ENCODE peak calls at places on chromosomes 4 and X, in four cellular contexts. One of them, this sample, is unnamed.

GRCh38 chrX:71637848-71638247 is 19.5 kb upstream of the CXCR3 start:
- DNase-seq in HFFc6: peak
- DNase-seq in AG04449: no peak
- DNase-seq in CD8-positive, alpha-beta T cell: no peak
- DNase-seq in this sample: no peak

GRCh38 chr4:37938208-37938607 is 22.0 kb upstream of the PTTG2 start:
- DNase-seq in HFFc6: no peak
- DNase-seq in AG04449: no peak
- DNase-seq in CD8-positive, alpha-beta T cell: no peak
- DNase-seq in this sample: no peak

GRCh38 chrX:140712413-140713173 is 3.0 kb downstream of the LINC00632 start:
- DNase-seq in HFFc6: peak
- DNase-seq in AG04449: no peak
- DNase-seq in CD8-positive, alpha-beta T cell: peak
- DNase-seq in this sample: no peak

GRCh38 chr4:120524237-120524636 is 398.3 kb downstream of the PRDM5 start:
- DNase-seq in HFFc6: no peak
- DNase-seq in AG04449: no peak
- DNase-seq in CD8-positive, alpha-beta T cell: no peak
- DNase-seq in this sample: no peak

GRCh38 chr4:41406051-41406516 is 131.9 kb upstream of the LIMCH1 start:
- DNase-seq in HFFc6: no peak
- DNase-seq in AG04449: no peak
- DNase-seq in CD8-positive, alpha-beta T cell: no peak
- DNase-seq in this sample: no peak

GRCh38 chr4:185119927-185120630 is 23.0 kb upstream of the SLC25A4 start:
- DNase-seq in HFFc6: no peak
- DNase-seq in AG04449: no peak
- DNase-seq in CD8-positive, alpha-beta T cell: no peak
- DNase-seq in this sample: no peak

GRCh38 chrX:119790977-119791436 is 423 bp downstream of the RPL39 start:
- DNase-seq in HFFc6: peak
- DNase-seq in AG04449: no peak
- DNase-seq in CD8-positive, alpha-beta T cell: peak
- DNase-seq in this sample: no peak

GRCh38 chr4:47239649-47240048 is 208.3 kb downstream of the GABRB1 start:
- DNase-seq in HFFc6: no peak
- DNase-seq in AG04449: no peak
- DNase-seq in CD8-positive, alpha-beta T cell: no peak
- DNase-seq in this sample: no peak

GRCh38 chr4:108700358-108700757 is 50.0 kb downstream of the OSTC start:
- DNase-seq in HFFc6: peak
- DNase-seq in AG04449: peak
- DNase-seq in CD8-positive, alpha-beta T cell: no peak
- DNase-seq in this sample: no peak

GRCh38 chrX:132810964-132811712 is 147.3 kb downstream of the HS6ST2 start:
- DNase-seq in HFFc6: no peak
- DNase-seq in AG04449: no peak
- DNase-seq in CD8-positive, alpha-beta T cell: no peak
- DNase-seq in this sample: no peak

GRCh38 chr4:88382621-88383020 is 4.0 kb downstream of the HERC6 start:
- DNase-seq in HFFc6: no peak
- DNase-seq in AG04449: no peak
- DNase-seq in CD8-positive, alpha-beta T cell: peak
- DNase-seq in this sample: no peak

GRCh38 chrX:138917781-138918180 is 206.3 kb upstream of the FGF13 start:
- DNase-seq in HFFc6: no peak
- DNase-seq in AG04449: no peak
- DNase-seq in CD8-positive, alpha-beta T cell: no peak
- DNase-seq in this sample: no peak

GRCh38 chr4:180141734-180142133 is 2101.5 kb upstream of the TENM3 start:
- DNase-seq in HFFc6: no peak
- DNase-seq in AG04449: no peak
- DNase-seq in CD8-positive, alpha-beta T cell: no peak
- DNase-seq in this sample: no peak

GRCh38 chr4:77073106-77073858 is 2.5 kb downstream of the CCNI start:
- DNase-seq in HFFc6: no peak
- DNase-seq in AG04449: no peak
- DNase-seq in CD8-positive, alpha-beta T cell: no peak
- DNase-seq in this sample: no peak

GRCh38 chr4:13907255-13907751 is 279.8 kb upstream of the BOD1L1 start:
- DNase-seq in HFFc6: peak
- DNase-seq in AG04449: peak
- DNase-seq in CD8-positive, alpha-beta T cell: no peak
- DNase-seq in this sample: no peak

GRCh38 chr4:155759372-155760252 is 791 bp downstream of the GUCY1B1 start:
- DNase-seq in HFFc6: no peak
- DNase-seq in AG04449: no peak
- DNase-seq in CD8-positive, alpha-beta T cell: no peak
- DNase-seq in this sample: peak
- TF ChIP-seq CTCF in HFFc6: no peak
- TF ChIP-seq CTCF in AG04449: no peak
- TF ChIP-seq CTCF in CD8-positive, alpha-beta T cell: no peak
- TF ChIP-seq CTCF in this sample: no peak

GRCh38 chr4:12729384-12729783 is 754.8 kb downstream of the RAB28 start:
- DNase-seq in HFFc6: no peak
- DNase-seq in AG04449: no peak
- DNase-seq in CD8-positive, alpha-beta T cell: no peak
- DNase-seq in this sample: no peak

GRCh38 chr4:12724520-12724919 is 759.6 kb downstream of the RAB28 start:
- DNase-seq in HFFc6: no peak
- DNase-seq in AG04449: no peak
- DNase-seq in CD8-positive, alpha-beta T cell: no peak
- DNase-seq in this sample: no peak

DNA sequence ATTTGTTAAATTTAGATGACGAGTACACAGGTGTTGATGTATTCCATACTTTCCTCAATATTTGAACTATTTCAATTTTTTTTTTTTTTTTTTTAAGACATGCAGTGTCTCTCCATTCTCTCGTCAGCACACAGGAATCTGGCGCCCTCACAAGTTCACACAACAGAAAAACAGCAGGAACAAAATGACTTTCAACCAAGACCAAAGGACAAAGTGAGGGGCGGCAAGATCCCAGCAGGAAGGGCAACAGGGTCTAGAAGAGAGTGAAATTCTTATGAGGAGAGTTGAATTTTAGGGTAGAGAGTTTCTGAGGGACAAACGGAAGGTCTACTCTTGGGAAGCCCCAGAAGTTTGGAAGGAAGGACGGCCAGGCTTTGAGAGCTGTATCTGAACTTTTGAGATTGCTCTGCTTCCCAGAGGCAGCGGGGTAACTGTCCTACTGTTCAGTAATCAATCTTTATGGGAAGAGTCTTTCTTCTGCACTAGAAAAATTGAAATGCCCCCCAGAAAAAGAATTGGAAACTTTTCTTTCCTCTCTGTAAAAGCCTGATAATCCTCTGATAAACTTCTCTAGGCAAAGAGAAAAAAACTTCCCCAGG is 760.2 kb downstream of the RAB28 start:
- DNase-seq in HFFc6: no peak
- DNase-seq in AG04449: no peak
- DNase-seq in CD8-positive, alpha-beta T cell: no peak
- DNase-seq in this sample: no peak
- TF ChIP-seq CTCF in HFFc6: no peak
- TF ChIP-seq CTCF in AG04449: no peak
- TF ChIP-seq CTCF in CD8-positive, alpha-beta T cell: no peak
- TF ChIP-seq CTCF in this sample: no peak

GRCh38 chr4:154024097-154024496 is 235.2 kb upstream of the SFRP2 start:
- DNase-seq in HFFc6: no peak
- DNase-seq in AG04449: no peak
- DNase-seq in CD8-positive, alpha-beta T cell: no peak
- DNase-seq in this sample: no peak
- TF ChIP-seq CTCF in HFFc6: no peak
- TF ChIP-seq CTCF in AG04449: no peak
- TF ChIP-seq CTCF in CD8-positive, alpha-beta T cell: no peak
- TF ChIP-seq CTCF in this sample: no peak

DNA sequence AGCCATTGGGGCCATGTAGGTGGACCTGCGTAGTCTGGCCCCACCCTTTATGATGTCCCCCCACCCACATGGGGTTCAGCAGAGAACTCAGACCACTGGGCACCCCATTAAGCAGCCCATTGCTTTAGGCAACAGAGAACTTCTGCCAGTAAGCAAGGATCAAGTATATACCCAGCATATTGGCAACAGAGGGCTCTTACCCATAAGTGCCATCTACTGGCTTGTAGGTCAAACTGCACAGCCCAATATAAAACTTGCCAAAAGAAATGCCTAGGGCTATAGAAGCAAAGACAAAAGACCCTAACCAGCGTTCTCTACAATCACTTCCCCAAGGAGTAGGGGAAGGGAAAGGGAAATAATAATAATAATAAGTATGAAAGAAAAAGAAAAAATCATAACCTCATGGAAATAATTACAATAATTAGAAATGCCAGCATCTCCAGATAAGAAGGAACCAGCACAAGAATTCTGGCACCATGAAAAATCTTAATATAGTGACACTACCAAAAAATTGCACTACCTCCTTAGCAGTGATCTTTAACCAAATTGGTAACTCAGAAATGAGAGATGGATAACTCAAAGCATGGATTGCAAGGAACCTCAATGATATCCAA is 1090.7 kb downstream of the FAT4 start:
- DNase-seq in HFFc6: peak
- DNase-seq in AG04449: no peak
- DNase-seq in CD8-positive, alpha-beta T cell: no peak
- DNase-seq in this sample: no peak
- TF ChIP-seq CTCF in HFFc6: peak
- TF ChIP-seq CTCF in AG04449: peak
- TF ChIP-seq CTCF in CD8-positive, alpha-beta T cell: no peak
- TF ChIP-seq CTCF in this sample: no peak

GRCh38 chr4:113888006-113888405 is 91.4 kb downstream of the ARSJ start:
- DNase-seq in HFFc6: no peak
- DNase-seq in AG04449: no peak
- DNase-seq in CD8-positive, alpha-beta T cell: no peak
- DNase-seq in this sample: no peak

GRCh38 chr4:113899260-113900177 is 79.9 kb downstream of the ARSJ start:
- DNase-seq in HFFc6: no peak
- DNase-seq in AG04449: no peak
- DNase-seq in CD8-positive, alpha-beta T cell: no peak
- DNase-seq in this sample: no peak

DNA sequence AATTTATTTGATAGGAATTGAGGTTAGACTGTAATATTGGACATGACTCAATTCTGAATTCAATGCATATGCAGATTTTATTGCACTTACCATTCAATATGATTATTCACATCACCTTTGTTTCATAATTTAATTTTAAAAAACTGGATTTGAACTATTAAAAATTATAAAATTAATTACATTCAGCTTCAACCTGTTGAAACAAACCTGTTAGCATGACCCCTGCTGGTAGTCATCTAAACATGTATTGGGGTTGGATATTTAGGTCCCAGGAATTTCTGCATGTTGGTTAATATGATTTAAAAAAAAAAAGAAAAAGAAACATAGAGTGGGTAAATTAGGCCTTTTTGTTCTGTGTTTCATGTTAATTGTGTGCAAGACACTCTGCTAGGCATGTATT is 85.9 kb downstream of the ARSJ start:
- DNase-seq in HFFc6: no peak
- DNase-seq in AG04449: no peak
- DNase-seq in CD8-positive, alpha-beta T cell: no peak
- DNase-seq in this sample: no peak
- TF ChIP-seq CTCF in HFFc6: peak
- TF ChIP-seq CTCF in AG04449: no peak
- TF ChIP-seq CTCF in CD8-positive, alpha-beta T cell: no peak
- TF ChIP-seq CTCF in this sample: no peak

GRCh38 chrX:108250654-108251579 is 159.3 kb downstream of the ATG4A start:
- DNase-seq in HFFc6: no peak
- DNase-seq in AG04449: no peak
- DNase-seq in CD8-positive, alpha-beta T cell: no peak
- DNase-seq in this sample: no peak

GRCh38 chrX:108246304-108246954 is 154.9 kb downstream of the ATG4A start:
- DNase-seq in HFFc6: no peak
- DNase-seq in AG04449: no peak
- DNase-seq in CD8-positive, alpha-beta T cell: no peak
- DNase-seq in this sample: no peak

DNA sequence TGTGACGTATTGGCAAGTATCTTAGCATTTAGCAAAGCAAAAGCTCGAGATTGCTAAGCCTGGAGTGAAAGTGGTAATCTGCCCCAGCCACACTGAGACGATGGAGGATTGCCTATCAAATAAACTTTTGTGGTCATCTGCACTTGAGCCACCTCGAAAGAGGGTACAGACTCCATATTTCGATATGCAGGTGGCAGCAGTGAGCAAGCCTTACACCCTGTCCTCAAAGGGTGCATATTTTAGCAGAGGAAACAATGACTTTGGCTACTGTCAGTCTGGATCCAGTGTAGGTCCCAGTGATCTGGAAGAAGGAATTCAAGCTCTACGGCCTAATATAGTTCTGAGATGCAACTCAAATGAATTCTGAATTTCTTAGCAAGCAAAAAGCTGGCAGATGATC is 153.9 kb downstream of the ATG4A start:
- DNase-seq in HFFc6: no peak
- DNase-seq in AG04449: no peak
- DNase-seq in CD8-positive, alpha-beta T cell: no peak
- DNase-seq in this sample: no peak
- TF ChIP-seq CTCF in HFFc6: peak
- TF ChIP-seq CTCF in AG04449: no peak
- TF ChIP-seq CTCF in CD8-positive, alpha-beta T cell: no peak
- TF ChIP-seq CTCF in this sample: no peak

GRCh38 chrX:40318076-40318475 is 220.3 kb upstream of the BCOR start:
- DNase-seq in HFFc6: no peak
- DNase-seq in AG04449: no peak
- DNase-seq in CD8-positive, alpha-beta T cell: no peak
- DNase-seq in this sample: no peak

GRCh38 chrX:40313269-40313668 is 215.5 kb upstream of the BCOR start:
- DNase-seq in HFFc6: no peak
- DNase-seq in AG04449: no peak
- DNase-seq in CD8-positive, alpha-beta T cell: no peak
- DNase-seq in this sample: no peak

GRCh38 chrX:40310016-40310415 is 212.3 kb upstream of the BCOR start:
- DNase-seq in HFFc6: no peak
- DNase-seq in AG04449: no peak
- DNase-seq in CD8-positive, alpha-beta T cell: no peak
- DNase-seq in this sample: no peak

GRCh38 chrX:40316502-40316901 is 218.7 kb upstream of the BCOR start:
- DNase-seq in HFFc6: no peak
- DNase-seq in AG04449: no peak
- DNase-seq in CD8-positive, alpha-beta T cell: no peak
- DNase-seq in this sample: no peak

DNA sequence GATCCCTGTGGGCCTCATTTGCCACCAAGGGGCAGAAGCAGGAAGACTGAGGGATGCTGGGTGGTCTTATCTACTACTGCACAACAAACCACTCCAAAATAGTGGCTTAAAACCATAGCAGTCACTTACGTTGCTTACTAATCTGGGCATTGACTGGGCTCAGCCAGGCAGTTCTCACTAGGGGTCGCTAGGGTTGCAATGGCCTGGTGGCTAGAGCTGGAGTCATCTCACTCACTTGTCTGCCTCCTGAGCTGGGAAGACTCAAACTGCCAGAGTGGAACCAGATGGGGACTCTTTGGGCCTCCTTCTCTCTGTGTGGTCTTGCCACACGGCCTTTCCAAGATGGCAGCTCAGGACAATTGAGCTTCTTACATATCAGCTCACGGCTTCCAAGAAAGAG is 216.3 kb upstream of the BCOR start:
- DNase-seq in HFFc6: no peak
- DNase-seq in AG04449: no peak
- DNase-seq in CD8-positive, alpha-beta T cell: no peak
- DNase-seq in this sample: no peak
- TF ChIP-seq CTCF in HFFc6: no peak
- TF ChIP-seq CTCF in AG04449: no peak
- TF ChIP-seq CTCF in CD8-positive, alpha-beta T cell: no peak
- TF ChIP-seq CTCF in this sample: no peak

GRCh38 chr4:152099555-152099954 is 338.7 kb upstream of the GATB start:
- DNase-seq in HFFc6: no peak
- DNase-seq in AG04449: no peak
- DNase-seq in CD8-positive, alpha-beta T cell: no peak
- DNase-seq in this sample: no peak
- TF ChIP-seq CTCF in HFFc6: peak
- TF ChIP-seq CTCF in AG04449: no peak
- TF ChIP-seq CTCF in CD8-positive, alpha-beta T cell: peak
- TF ChIP-seq CTCF in this sample: no peak

This sample was measured in natural killer cell.